ENCODE peak calls at places on chromosome 12, in seven cellular contexts. L is mucosa of descending colon, N is upper lobe of left lung, X is sigmoid colon, H is fibroblast of mammary gland, R is AG09319, S is IMR-90. M is an unnamed sample.

GRCh38 chr12:124792961-124793441 is 70.7 kb downstream of the SCARB1 start:
- DNase-seq in R (no peak), L (no peak), N (no peak), H (no peak), S (peak; percentile 35), X (no peak), M (no peak)

GRCh38 chr12:106901276-106901675 is 54.4 kb upstream of the TMEM263 start:
- DNase-seq in L (no peak), R (no peak), N (no peak), X (no peak), H (peak; percentile 48), S (peak; percentile 55), M (no peak)

GRCh38 chr12:509494-509893 is 49.8 kb downstream of the B4GALNT3 start:
- DNase-seq in R (no peak), X (no peak), S (peak; percentile 29), L (no peak), N (no peak), H (no peak), M (no peak)

GRCh38 chr12:25284024-25284423 is 33.3 kb upstream of the KRAS start:
- DNase-seq in X (no peak), R (no peak), N (no peak), S (no peak), L (no peak), H (no peak), M (no peak)

GRCh38 chr12:64478661-64479060 is 26.7 kb downstream of the TBK1 start:
- DNase-seq in S (no peak), L (no peak), H (no peak), X (no peak), N (no peak), R (no peak), M (no peak)

GRCh38 chr12:108641446-108642268 is 8.0 kb upstream of the SELPLG start:
- DNase-seq in R (no peak), H (no peak), N (no peak), S (no peak), L (no peak), X (no peak), M (no peak)

GRCh38 chr12:84644936-84645335 is 267.7 kb downstream of the SLC6A15 start:
- DNase-seq in L (no peak), N (no peak), R (no peak), S (no peak), X (no peak), H (no peak), M (no peak)

GRCh38 chr12:99043319-99043914 is 398.3 kb downstream of the APAF1 start:
- DNase-seq in N (peak; percentile 44), H (peak; percentile 68), R (peak; percentile 25), X (no peak), L (peak; percentile 57), S (peak; percentile 64), M (no peak)

GRCh38 chr12:28164644-28165313 is 25.5 kb upstream of the CCDC91 start:
- DNase-seq in L (no peak), H (peak; percentile 6), R (no peak), N (no peak), S (peak; percentile 11), X (no peak), M (no peak)

GRCh38 chr12:63802012-63802608 is 22.4 kb downstream of the RXYLT1 start:
- DNase-seq in S (peak; percentile 25), N (no peak), H (peak; percentile 38), R (no peak), L (no peak), X (no peak), M (no peak)

GRCh38 chr12:1760566-1761382 is 59.6 kb upstream of the LRTM2 start:
- DNase-seq in X (no peak), S (peak; percentile 65), H (peak; percentile 80), R (no peak), N (no peak), L (no peak), M (no peak)

GRCh38 chr12:70692681-70693288 is 55.6 kb upstream of the PTPRB start:
- DNase-seq in H (peak; percentile 24), L (no peak), N (no peak), X (no peak), S (peak; percentile 29), R (no peak), M (no peak)

GRCh38 chr12:27561535-27562350 is 37.7 kb downstream of the PPFIBP1 start:
- DNase-seq in N (no peak), R (no peak), X (no peak), S (no peak), H (no peak), L (no peak), M (no peak)

GRCh38 chr12:95185096-95185495 is 32.2 kb downstream of the FGD6 start:
- DNase-seq in R (no peak), X (no peak), N (no peak), L (no peak), S (peak; percentile 78), H (no peak), M (no peak)

GRCh38 chr12:81492131-81492720 is 266.9 kb downstream of the PPFIA2 start:
- DNase-seq in L (no peak), N (no peak), S (no peak), R (no peak), H (peak; percentile 8), X (no peak), M (no peak)

GRCh38 chr12:102954143-102954542 is 3.3 kb upstream of the ASCL1 start:
- DNase-seq in H (no peak), N (no peak), S (no peak), L (no peak), X (no peak), R (no peak), M (no peak)

GRCh38 chr12:99253068-99253467 is 394.5 kb upstream of the GARIN6 start:
- DNase-seq in S (no peak), R (no peak), L (no peak), H (no peak), X (no peak), N (no peak), M (no peak)

GRCh38 chr12:89999699-90000505 is 291.3 kb upstream of the ATP2B1 start:
- DNase-seq in R (no peak), N (no peak), S (peak; percentile 65), X (no peak), L (no peak), H (peak; percentile 14), M (no peak)

GRCh38 chr12:45130881-45131281 is 80.0 kb upstream of the DBX2 start:
- DNase-seq in R (peak; percentile 15), N (peak; percentile 30), L (peak; percentile 34), X (peak; percentile 52), H (peak; percentile 75), S (peak; percentile 63), M (no peak)

GRCh38 chr12:100138048-100138907 is 4.4 kb downstream of the BLTP3B start:
- DNase-seq in N (no peak), H (peak; percentile 29), S (peak; percentile 15), L (no peak), R (no peak), X (no peak), M (no peak)

GRCh38 chr12:2640709-2641108 is 154.1 kb upstream of the FKBP4 start:
- DNase-seq in N (no peak), H (peak; percentile 98), X (peak; percentile 75), L (no peak), R (peak; percentile 84), S (peak; percentile 99), M (no peak)

GRCh38 chr12:116508145-116509121 is 50.7 kb upstream of the MAP1LC3B2 start:
- DNase-seq in N (peak; percentile 26), R (no peak), L (peak; percentile 50), S (no peak), X (peak; percentile 77), H (peak; percentile 67), M (no peak)

GRCh38 chr12:14629832-14630688 is 62.4 kb upstream of the PLBD1 start:
- DNase-seq in N (peak; percentile 67), H (peak; percentile 76), X (peak; percentile 78), L (peak; percentile 77), S (peak; percentile 62), R (peak; percentile 44), M (peak; percentile 28)

GRCh38 chr12:47886471-47887240 is 18.1 kb downstream of the VDR start:
- DNase-seq in H (no peak), L (no peak), R (no peak), X (no peak), N (no peak), S (peak; percentile 55), M (no peak)
- TF ChIP-seq CTCF in H (no peak), L (no peak), R (peak; percentile 16), X (no peak), N (no peak), S (no peak), M (no peak)

GRCh38 chr12:94146166-94146565 is 2.2 kb upstream of the PLXNC1 start:
- DNase-seq in L (no peak), H (no peak), S (no peak), N (no peak), X (no peak), R (no peak), M (no peak)

GRCh38 chr12:94147377-94147990 is 893 bp upstream of the PLXNC1 start:
- DNase-seq in L (no peak), N (no peak), S (no peak), X (no peak), H (no peak), R (no peak), M (no peak)

GRCh38 chr12:94143444-94143843 is 4.9 kb upstream of the PLXNC1 start:
- DNase-seq in S (no peak), H (no peak), R (no peak), L (no peak), X (no peak), N (no peak), M (no peak)

GRCh38 chr12:94147991-94148840 is at the start of gene PLXNC1:
- DNase-seq in N (peak; percentile 63), X (no peak), R (no peak), S (peak; percentile 31), L (peak; percentile 78), H (peak; percentile 33), M (peak; percentile 49)

DNA sequence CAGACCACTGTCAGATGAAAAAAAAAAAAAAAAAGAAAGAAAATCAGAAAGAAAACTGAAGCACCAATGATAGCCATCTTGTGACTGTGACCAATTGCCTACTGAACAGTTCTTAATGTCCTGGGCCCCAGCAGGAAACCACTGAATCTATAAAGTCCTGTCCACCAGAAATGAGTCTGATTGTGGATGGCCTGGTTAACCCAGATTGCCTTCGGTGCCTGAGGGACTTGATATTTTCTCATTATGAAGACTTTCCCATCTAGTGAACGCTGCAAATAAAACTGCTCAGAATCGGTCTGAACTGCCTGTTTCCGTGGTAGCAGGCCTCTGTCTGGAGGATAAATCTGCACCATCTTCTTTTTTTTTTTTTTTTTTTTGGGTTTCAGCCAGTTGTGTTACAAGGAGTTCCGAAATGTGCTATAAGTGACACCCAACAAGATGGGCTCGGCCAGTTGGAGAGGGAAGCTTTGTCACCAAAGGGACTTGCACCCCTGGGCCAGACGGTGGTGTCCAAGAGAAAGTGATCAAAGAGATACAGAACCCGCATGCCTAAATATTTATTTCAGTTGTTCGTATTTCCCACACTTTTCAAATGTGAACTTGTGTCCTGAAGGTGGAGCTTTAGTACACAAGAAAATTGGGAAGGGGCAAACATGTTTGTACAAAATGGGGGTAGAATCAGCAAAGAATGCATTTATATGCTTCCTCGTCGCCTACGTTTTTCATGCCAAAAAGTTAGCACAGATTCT is 3.0 kb upstream of the PLXNC1 start:
- DNase-seq in L (no peak), S (peak; percentile 55), R (peak; percentile 14), N (no peak), H (peak; percentile 68), X (no peak), M (no peak)
- TF ChIP-seq CTCF in L (no peak), S (peak; percentile 54), R (peak; percentile 45), N (no peak), H (peak; percentile 42), X (peak; percentile 14), M (no peak)

GRCh38 chr12:123761841-123762714 is at the start of gene DNAH10:
- DNase-seq in S (no peak), N (peak; percentile 29), X (peak; percentile 56), L (peak; percentile 69), H (peak; percentile 6), R (no peak), M (peak; percentile 26)
- TF ChIP-seq CTCF in S (peak; percentile 18), N (no peak), X (no peak), L (no peak), H (no peak), R (peak; percentile 17), M (peak; percentile 26)

GRCh38 chr12:68067762-68068376 is 78.6 kb downstream of the IFNG-AS1 start:
- DNase-seq in N (no peak), X (no peak), S (no peak), R (no peak), H (peak; percentile 0), L (no peak), M (no peak)
- TF ChIP-seq CTCF in N (no peak), X (no peak), S (peak; percentile 26), R (peak; percentile 32), H (peak; percentile 52), L (no peak), M (no peak)